ENCODE peak calls at places on chromosomes 12 and 14, in five cellular contexts. W is HEK293T, Y is NCI-H1092 treated with DMSO at 0.1 percent for 48 hours, K is H54, E is ecto neural progenitor cell. X is an unnamed sample.

GRCh38 chr14:28321475-28322244 is 444.9 kb upstream of the FOXG1 start:
- DNase-seq in W (no peak), Y (no peak), K (no peak), E (no peak), X (peak; percentile 9)

GRCh38 chr14:24394275-24394674 is 4.5 kb upstream of the NYNRIN start:
- DNase-seq in W (no peak), Y (no peak), K (no peak), E (no peak), X (no peak)

GRCh38 chr12:96220902-96221301 is 26.7 kb downstream of the ELK3 start:
- DNase-seq in W (no peak), Y (no peak), K (no peak), E (no peak), X (peak; percentile 42)

GRCh38 chr14:102141797-102142196 is 2.1 kb downstream of the WDR20 start:
- DNase-seq in W (no peak), Y (no peak), K (no peak), E (no peak), X (peak; percentile 25)

GRCh38 chr12:121669525-121669908 is at the start of gene MORN3:
- DNase-seq in W (no peak), Y (no peak), K (no peak), E (no peak), X (no peak)

GRCh38 chr12:64681200-64682052 is 71.1 kb downstream of the RASSF3 start:
- DNase-seq in W (no peak), Y (no peak), K (no peak), E (no peak), X (no peak)

GRCh38 chr12:3215410-3215975 is 138.3 kb downstream of the TSPAN9 start:
- DNase-seq in W (no peak), Y (no peak), K (no peak), E (no peak), X (no peak)

GRCh38 chr14:68230941-68231717 is 411.6 kb downstream of the RAD51B start:
- DNase-seq in W (no peak), Y (no peak), K (no peak), E (no peak), X (peak; percentile 34)

GRCh38 chr14:104291123-104292000 is 153.0 kb downstream of the KIF26A start:
- DNase-seq in W (no peak), Y (peak; percentile 94), K (no peak), E (peak; percentile 77), X (no peak)

GRCh38 chr12:77225373-77225772 is 160.0 kb upstream of the E2F7 start:
- DNase-seq in W (no peak), Y (no peak), K (no peak), E (no peak), X (no peak)

GRCh38 chr14:37843969-37844607 is 248.7 kb downstream of the TTC6 start:
- DNase-seq in W (no peak), Y (no peak), K (no peak), E (no peak), X (no peak)